ENCODE peak calls at places on chromosomes 16 and 17, in seven cellular contexts. G, P, L, Q, I, A and Z are unnamed samples.
A peak's percentile ranks its signal among the peaks of the same experiment; 100 is the strongest.

GRCh38 chr16:28839899-28840298 is 6.2 kb downstream of the TUFM start:
- DNase-seq in Q (no peak), A (no peak), I (no peak), L (no peak), P (no peak), G (no peak), Z (no peak)

GRCh38 chr16:28013392-28013791 is 50.1 kb downstream of the GSG1L start:
- DNase-seq in A (no peak), Q (no peak), P (no peak), L (no peak), I (no peak), G (no peak), Z (no peak)

GRCh38 chr17:18377437-18378204 is at the start of gene EVPLL:
- DNase-seq in G (no peak), Q (no peak), P (peak; percentile 96), I (peak; percentile 17), A (no peak), L (peak; percentile 87), Z (no peak)

GRCh38 chr16:27341971-27342370 is 28.2 kb downstream of the IL4R start:
- DNase-seq in A (no peak), Q (no peak), I (no peak), L (no peak), P (no peak), G (no peak), Z (no peak)

GRCh38 chr16:29662729-29663019 is 373 bp upstream of the SPN start:
- DNase-seq in P (no peak), G (no peak), I (no peak), L (no peak), Q (no peak), A (peak; percentile 59), Z (no peak)

GRCh38 chr17:63680700-63681099 is 19.2 kb downstream of the LIMD2 start:
- DNase-seq in G (no peak), P (no peak), A (no peak), Q (no peak), I (no peak), L (no peak), Z (no peak)

GRCh38 chr16:49399594-49400364 is 26.2 kb downstream of the C16orf78 start:
- DNase-seq in P (no peak), Q (no peak), L (no peak), G (no peak), A (no peak), I (no peak), Z (no peak)

GRCh38 chr16:1134776-1135458 is 18.0 kb upstream of the CACNA1H start:
- DNase-seq in Q (no peak), P (no peak), G (peak; percentile 51), A (no peak), I (no peak), L (peak; percentile 63), Z (no peak)

GRCh38 chr17:62581769-62582168 is 45.7 kb upstream of the MRC2 start:
- DNase-seq in Q (no peak), P (no peak), I (peak; percentile 26), L (no peak), G (no peak), A (no peak), Z (no peak)

GRCh38 chr17:79023886-79024771 is at the start of gene C1QTNF1:
- DNase-seq in L (peak; percentile 89), G (peak; percentile 48), I (no peak), A (peak; percentile 35), P (peak; percentile 70), Q (peak; percentile 54), Z (no peak)

GRCh38 chr17:68398731-68399637 is 58.3 kb downstream of the WIPI1 start:
- DNase-seq in Q (peak; percentile 76), I (peak; percentile 62), P (peak; percentile 68), A (no peak), L (no peak), G (peak; percentile 58), Z (no peak)

GRCh38 chr16:2977440-2977839 is 2.8 kb downstream of the PKMYT1 start:
- DNase-seq in Q (no peak), L (no peak), G (peak; percentile 95), P (no peak), I (no peak), A (no peak), Z (no peak)
- H3K27ac ChIP-seq in Q (no peak overlapping the region), L (no peak overlapping the region), G (peak overlapping the region; percentile 47), P (no peak overlapping the region), I (no peak overlapping the region), A (no peak overlapping the region), Z (no peak overlapping the region)

DNA sequence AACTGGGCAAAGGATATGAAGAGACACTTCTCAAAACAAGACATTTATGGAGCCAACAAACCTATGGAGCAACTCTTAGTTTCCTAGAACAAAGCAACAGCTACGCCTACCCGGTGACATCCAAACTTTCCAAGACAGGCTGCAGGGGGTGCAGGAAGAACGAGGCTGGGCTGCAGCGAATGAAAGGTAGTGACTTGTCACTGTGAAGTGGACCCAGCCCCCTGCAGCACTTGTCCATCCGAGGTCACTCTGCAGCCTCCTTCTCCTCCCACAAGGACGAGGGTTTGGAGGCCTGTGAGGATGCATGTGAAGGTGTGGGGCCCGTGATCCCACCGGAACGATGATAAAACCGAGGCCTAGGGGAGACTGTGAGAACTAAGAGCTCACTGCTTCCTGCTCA is 192.6 kb upstream of the RPL38 start:
- DNase-seq in L (no peak), P (no peak), G (no peak), I (no peak), A (no peak), Q (no peak), Z (no peak)
- H3K4me1 ChIP-seq in L (peaks cover 8% of the 10 kb centered on the region), P (no peaks in the 10 kb centered on the region), G (no peaks in the 10 kb centered on the region), I (no peaks in the 10 kb centered on the region), A (no peaks in the 10 kb centered on the region), Q (no peaks in the 10 kb centered on the region), Z (peaks cover 8% of the 10 kb centered on the region)

GRCh38 chr16:23690771-23691482 is 12.2 kb downstream of the PLK1 start:
- DNase-seq in A (no peak), I (no peak), Q (no peak), G (no peak), L (peak; percentile 64), P (no peak), Z (no peak)
- H3K36me3 ChIP-seq in A (peaks cover 7% of the 10 kb centered on the region), I (peaks cover 25% of the 10 kb centered on the region), Q (peaks cover 65% of the 10 kb centered on the region), G (peaks cover 8% of the 10 kb centered on the region), L (peaks cover 55% of the 10 kb centered on the region), P (peaks cover 12% of the 10 kb centered on the region), Z (peaks cover 8% of the 10 kb centered on the region)

GRCh38 chr17:38874505-38875419 is 4.9 kb downstream of the LASP1 start:
- DNase-seq in L (no peak), Q (no peak), A (no peak), I (peak; percentile 37), G (peak; percentile 38), P (no peak), Z (no peak)

GRCh38 chr17:38873646-38874380 is 4.0 kb downstream of the LASP1 start:
- DNase-seq in Q (no peak), G (no peak), P (peak; percentile 75), A (no peak), L (no peak), I (no peak), Z (no peak)

GRCh38 chr17:38879878-38880727 is 10.2 kb downstream of the LASP1 start:
- DNase-seq in A (no peak), Q (peak; percentile 95), G (peak; percentile 73), I (peak; percentile 89), P (peak; percentile 89), L (no peak), Z (no peak)

GRCh38 chr17:38875477-38876080 is 5.7 kb downstream of the LASP1 start:
- DNase-seq in L (no peak), Q (no peak), G (no peak), P (no peak), I (no peak), A (no peak), Z (no peak)

GRCh38 chr17:38877130-38877851 is 7.4 kb downstream of the LASP1 start:
- DNase-seq in A (no peak), P (no peak), G (no peak), I (no peak), L (no peak), Q (no peak), Z (no peak)
- H3K27ac ChIP-seq in A (peak overlapping the region; percentile 24), P (peak overlapping the region; percentile 77), G (peak overlapping the region; percentile 15), I (peak overlapping the region; percentile 9), L (peak overlapping the region; percentile 79), Q (no peak overlapping the region), Z (peak overlapping the region; percentile 29)